ENCODE peak calls at places on chromosomes 6 and 20, in seven cellular contexts. T is A549, S is K562, Q is heart right ventricle, L is aorta, M is uterus, G is PC-9. I is an unnamed sample.

GRCh38 chr20:13772529-13772928 is 12.2 kb downstream of the ESF1 start:
- DNase-seq in T (no peak), S (no peak), Q (no peak), L (no peak), M (no peak), G (no peak), I (no peak)

GRCh38 chr20:46994341-46994740 is 99.7 kb downstream of the EYA2 start:
- DNase-seq in T (no peak), S (no peak), Q (no peak), L (no peak), M (no peak), G (no peak), I (no peak)

GRCh38 chr20:645318-646106 is 7.5 kb downstream of the SRXN1 start:
- DNase-seq in T (peak; percentile 91), S (peak; percentile 60), Q (peak; percentile 73), L (peak; percentile 63), M (peak; percentile 38), G (peak; percentile 57), I (no peak)

GRCh38 chr6:32984639-32985389 is 16.4 kb downstream of the BRD2 start:
- DNase-seq in T (peak; percentile 52), S (peak; percentile 80), Q (peak; percentile 90), L (peak; percentile 93), M (peak; percentile 93), G (peak; percentile 85), I (peak; percentile 64)

GRCh38 chr20:15012551-15012950 is 675.1 kb upstream of the FLRT3 start:
- DNase-seq in T (no peak), S (no peak), Q (no peak), L (no peak), M (no peak), G (no peak), I (no peak)

GRCh38 chr6:18215436-18215835 is 48.9 kb downstream of the DEK start:
- DNase-seq in T (no peak), S (no peak), Q (no peak), L (no peak), M (no peak), G (no peak), I (no peak)

GRCh38 chr20:38217791-38218565 is 42.6 kb downstream of the KIAA1755 start:
- DNase-seq in T (peak; percentile 92), S (peak; percentile 55), Q (peak; percentile 44), L (peak; percentile 80), M (peak; percentile 78), G (peak; percentile 81), I (no peak)

GRCh38 chr6:79943133-79943532 is 4.2 kb downstream of the ELOVL4 start:
- DNase-seq in T (no peak), S (no peak), Q (no peak), L (no peak), M (no peak), G (no peak), I (no peak)

GRCh38 chr6:2940010-2940850 is 31.1 kb downstream of the SERPINB6 start:
- DNase-seq in T (no peak), S (no peak), Q (no peak), L (no peak), M (no peak), G (no peak), I (no peak)

GRCh38 chr6:98957440-98957839 is 9.7 kb upstream of the FBXL4 start:
- DNase-seq in T (no peak), S (no peak), Q (no peak), L (no peak), M (peak; percentile 18), G (peak; percentile 80), I (no peak)

GRCh38 chr6:132961122-132961521 is 146.8 kb downstream of the RPS12 start:
- DNase-seq in T (no peak), S (no peak), Q (no peak), L (no peak), M (no peak), G (peak; percentile 63), I (no peak)

GRCh38 chr20:37992802-37993538 is 40.3 kb downstream of the TTI1 start:
- DNase-seq in T (peak; percentile 51), S (peak; percentile 78), Q (peak; percentile 72), L (no peak), M (no peak), G (peak; percentile 74), I (no peak)

GRCh38 chr20:62313460-62314338 is 10.9 kb downstream of the ADRM1 start:
- DNase-seq in T (no peak), S (no peak), Q (no peak), L (no peak), M (no peak), G (no peak), I (no peak)

GRCh38 chr6:129748212-129748900 is 38.4 kb upstream of the ARHGAP18 start:
- DNase-seq in T (no peak), S (peak; percentile 13), Q (no peak), L (no peak), M (peak; percentile 58), G (no peak), I (no peak)

GRCh38 chr20:32153156-32153665 is 43.7 kb downstream of the TM9SF4 start:
- DNase-seq in T (no peak), S (no peak), Q (no peak), L (no peak), M (no peak), G (no peak), I (no peak)

GRCh38 chr20:32157611-32158010 is 48.1 kb downstream of the TM9SF4 start:
- DNase-seq in T (no peak), S (no peak), Q (no peak), L (no peak), M (no peak), G (no peak), I (no peak)

GRCh38 chr20:32153771-32154170 is 44.3 kb downstream of the TM9SF4 start:
- DNase-seq in T (no peak), S (no peak), Q (no peak), L (no peak), M (no peak), G (no peak), I (no peak)

GRCh38 chr20:32152421-32153155 is 43.1 kb downstream of the TM9SF4 start:
- DNase-seq in T (no peak), S (no peak), Q (no peak), L (no peak), M (no peak), G (no peak), I (no peak)

DNA sequence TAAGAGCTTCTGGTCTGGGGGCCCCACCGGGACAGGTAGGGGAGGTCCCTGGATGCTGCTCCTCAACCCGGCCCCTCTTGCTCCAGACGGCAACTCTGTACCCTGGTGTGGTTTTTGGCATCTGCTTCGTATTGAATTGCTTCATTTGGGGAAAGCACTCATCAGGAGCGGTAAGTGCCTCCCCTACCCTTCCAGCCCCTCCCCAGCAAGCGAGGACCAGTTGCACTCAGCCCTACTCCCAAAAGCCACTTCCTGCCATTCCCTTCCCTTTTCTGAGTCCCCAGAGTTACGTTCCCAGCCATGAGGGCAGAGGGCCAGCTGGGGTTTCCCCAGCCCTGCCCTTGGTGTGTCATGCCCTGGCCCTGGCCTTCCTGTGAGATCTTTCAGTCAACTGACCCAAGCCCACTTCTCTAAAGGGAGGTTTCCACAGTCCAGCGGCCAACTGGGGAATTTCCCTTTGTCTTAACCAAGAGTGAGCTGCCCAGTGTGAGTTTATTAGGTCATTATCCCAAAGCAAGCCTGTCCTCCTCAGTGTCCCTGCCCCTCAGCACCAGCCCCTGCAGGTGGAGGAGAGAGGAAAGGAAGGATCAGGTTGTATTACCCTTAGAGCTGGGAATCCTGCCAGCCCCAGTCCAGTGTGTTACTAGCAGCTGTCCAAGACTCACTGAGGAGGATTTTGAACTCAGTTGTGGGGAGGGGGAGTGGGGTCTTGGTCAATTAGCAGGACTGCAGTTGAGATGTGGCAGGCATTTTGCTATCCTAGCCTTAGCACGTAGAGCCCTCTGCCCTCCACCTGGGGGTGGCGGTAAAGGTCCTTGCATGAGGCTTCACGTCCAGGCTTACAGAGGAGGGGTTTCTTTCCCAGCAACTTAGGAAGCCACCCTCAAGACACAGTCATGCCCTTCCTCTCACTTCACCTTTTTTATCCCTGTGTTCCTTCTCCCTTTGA is 45.8 kb downstream of the TM9SF4 start:
- DNase-seq in T (peak; percentile 10), S (no peak), Q (peak; percentile 84), L (peak; percentile 95), M (peak; percentile 64), G (no peak), I (peak; percentile 26)
- H3K27ac ChIP-seq in T (no peak overlapping the region), S (no peak overlapping the region), Q (peak overlapping the region; percentile 57), L (no peak overlapping the region), M (no peak overlapping the region), G (peak overlapping the region; percentile 29), I (no peak overlapping the region)

DNA sequence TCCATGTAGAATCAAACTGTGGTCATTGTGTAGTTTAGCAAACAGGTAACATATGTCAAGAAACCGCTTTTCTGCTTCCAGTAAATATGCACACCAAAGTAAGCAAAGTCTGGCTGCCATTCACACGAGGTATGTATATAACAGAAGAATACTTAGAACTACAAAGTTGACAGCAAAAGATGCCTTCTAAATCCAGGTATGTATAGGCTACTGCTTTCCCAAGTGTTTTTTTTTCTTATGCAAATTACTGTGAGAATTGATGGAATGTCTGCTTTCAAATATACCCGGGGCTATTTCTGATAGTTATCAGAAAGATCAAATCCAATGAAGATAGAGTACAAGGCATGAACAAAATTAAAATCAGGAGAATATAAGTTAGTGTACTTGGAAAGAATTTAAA is 229.2 kb downstream of the HACE1 start:
- DNase-seq in T (no peak), S (no peak), Q (no peak), L (no peak), M (no peak), G (no peak), I (no peak)
- H3K27ac ChIP-seq in T (no peak overlapping the region), S (no peak overlapping the region), Q (no peak overlapping the region), L (no peak overlapping the region), M (peak overlapping the region; percentile 59), G (no peak overlapping the region), I (no peak overlapping the region)

GRCh38 chr6:142659661-142660060 is 285.3 kb downstream of the HIVEP2 start:
- DNase-seq in T (no peak), S (no peak), Q (no peak), L (no peak), M (no peak), G (peak; percentile 59), I (no peak)

GRCh38 chr6:142648526-142648925 is 296.4 kb downstream of the HIVEP2 start:
- DNase-seq in T (no peak), S (no peak), Q (no peak), L (no peak), M (no peak), G (no peak), I (no peak)

GRCh38 chr6:142653710-142654274 is 291.2 kb downstream of the HIVEP2 start:
- DNase-seq in T (no peak), S (no peak), Q (no peak), L (no peak), M (no peak), G (no peak), I (no peak)
- H3K27ac ChIP-seq in T (no peak overlapping the region), S (no peak overlapping the region), Q (no peak overlapping the region), L (no peak overlapping the region), M (no peak overlapping the region), G (no peak overlapping the region), I (no peak overlapping the region)

DNA sequence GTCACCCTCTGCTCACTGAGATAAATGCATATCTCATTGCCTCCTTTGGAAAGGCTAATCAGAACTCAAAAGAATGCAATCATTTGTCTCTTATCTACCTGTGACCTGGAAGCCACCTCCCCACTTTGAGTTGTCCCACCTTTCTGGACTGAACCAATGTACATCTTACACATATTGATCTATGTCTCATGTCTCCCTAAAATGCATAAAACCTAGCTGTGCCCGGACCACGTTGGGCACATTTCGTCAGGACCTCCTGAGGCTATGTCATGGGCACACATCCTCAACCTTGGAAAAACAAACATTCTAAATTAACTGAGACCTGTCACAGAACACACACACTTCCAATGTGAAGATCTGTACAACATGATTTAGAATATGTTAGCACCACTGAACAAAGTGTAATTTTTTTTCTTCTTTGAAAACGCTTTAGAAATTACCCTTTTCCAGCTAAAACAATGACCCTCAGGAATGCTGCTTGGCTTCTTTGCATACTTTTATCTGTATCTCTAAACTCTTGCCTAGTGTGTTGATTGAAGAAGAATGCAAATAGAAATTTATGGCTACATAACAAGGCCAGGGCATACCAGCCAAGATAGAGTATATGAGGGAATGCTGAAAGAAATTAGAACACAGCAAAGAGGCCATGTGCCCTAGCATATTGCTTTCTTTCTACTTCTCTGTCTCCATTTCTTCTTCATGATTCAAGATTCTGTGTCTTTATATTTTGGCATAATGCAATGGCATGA is 84.6 kb upstream of the DST start:
- DNase-seq in T (no peak), S (no peak), Q (no peak), L (no peak), M (no peak), G (peak; percentile 74), I (no peak)
- H3K27ac ChIP-seq in T (peak overlapping the region; percentile 47), S (no peak overlapping the region), Q (no peak overlapping the region), L (no peak overlapping the region), M (no peak overlapping the region), G (peak overlapping the region; percentile 44), I (no peak overlapping the region)